ENCODE peak calls at places on chromosomes 3 and 15, in nine cellular contexts. One of them, this sample, is unnamed.

GRCh38 chr15:82064824-82065223 is 19.0 kb upstream of the MEX3B start:
- DNase-seq in H9: no peak
- DNase-seq in progenitor cell of endocrine pancreas: no peak
- DNase-seq in ACHN: no peak
- DNase-seq in stimulated activated CD4-positive, alpha-beta T cell treated with anti-CD3 and anti-CD28 coated beads, Interleukin-4, amount 100 ng/mL, for 24 hours: no peak
- DNase-seq in cardiac muscle cell: peak
- DNase-seq in effector CD4-positive, alpha-beta T cell: no peak
- DNase-seq in H7: no peak
- DNase-seq in GDM1: no peak
- DNase-seq in this sample: no peak

GRCh38 chr3:44074181-44074580 is 167.5 kb upstream of the TOPAZ1 start:
- DNase-seq in H9: no peak
- DNase-seq in progenitor cell of endocrine pancreas: no peak
- DNase-seq in ACHN: no peak
- DNase-seq in stimulated activated CD4-positive, alpha-beta T cell treated with anti-CD3 and anti-CD28 coated beads, Interleukin-4, amount 100 ng/mL, for 24 hours: no peak
- DNase-seq in cardiac muscle cell: no peak
- DNase-seq in effector CD4-positive, alpha-beta T cell: no peak
- DNase-seq in H7: peak
- DNase-seq in GDM1: no peak
- DNase-seq in this sample: no peak

GRCh38 chr3:8579101-8579500 is 65.5 kb downstream of the SSUH2 start:
- DNase-seq in H9: no peak
- DNase-seq in progenitor cell of endocrine pancreas: no peak
- DNase-seq in ACHN: no peak
- DNase-seq in stimulated activated CD4-positive, alpha-beta T cell treated with anti-CD3 and anti-CD28 coated beads, Interleukin-4, amount 100 ng/mL, for 24 hours: no peak
- DNase-seq in cardiac muscle cell: no peak
- DNase-seq in effector CD4-positive, alpha-beta T cell: no peak
- DNase-seq in H7: no peak
- DNase-seq in GDM1: peak
- DNase-seq in this sample: no peak

GRCh38 chr15:60255390-60255789 is 142.4 kb downstream of the ANXA2 start:
- DNase-seq in H9: no peak
- DNase-seq in progenitor cell of endocrine pancreas: no peak
- DNase-seq in ACHN: peak
- DNase-seq in stimulated activated CD4-positive, alpha-beta T cell treated with anti-CD3 and anti-CD28 coated beads, Interleukin-4, amount 100 ng/mL, for 24 hours: peak
- DNase-seq in cardiac muscle cell: no peak
- DNase-seq in effector CD4-positive, alpha-beta T cell: no peak
- DNase-seq in H7: no peak
- DNase-seq in GDM1: no peak
- DNase-seq in this sample: no peak

GRCh38 chr3:126911162-126912026 is 71.5 kb upstream of the PLXNA1 start:
- DNase-seq in H9: peak
- DNase-seq in progenitor cell of endocrine pancreas: no peak
- DNase-seq in ACHN: peak
- DNase-seq in stimulated activated CD4-positive, alpha-beta T cell treated with anti-CD3 and anti-CD28 coated beads, Interleukin-4, amount 100 ng/mL, for 24 hours: peak
- DNase-seq in cardiac muscle cell: peak
- DNase-seq in effector CD4-positive, alpha-beta T cell: peak
- DNase-seq in H7: no peak
- DNase-seq in GDM1: peak
- DNase-seq in this sample: peak

GRCh38 chr15:37931868-37932267 is 2.6 kb upstream of the TMCO5A start:
- DNase-seq in H9: no peak
- DNase-seq in progenitor cell of endocrine pancreas: no peak
- DNase-seq in ACHN: no peak
- DNase-seq in stimulated activated CD4-positive, alpha-beta T cell treated with anti-CD3 and anti-CD28 coated beads, Interleukin-4, amount 100 ng/mL, for 24 hours: no peak
- DNase-seq in cardiac muscle cell: peak
- DNase-seq in effector CD4-positive, alpha-beta T cell: no peak
- DNase-seq in H7: no peak
- DNase-seq in GDM1: no peak
- DNase-seq in this sample: no peak

GRCh38 chr3:139764936-139765335 is 87.2 kb upstream of the NMNAT3 start:
- DNase-seq in H9: no peak
- DNase-seq in progenitor cell of endocrine pancreas: no peak
- DNase-seq in ACHN: peak
- DNase-seq in stimulated activated CD4-positive, alpha-beta T cell treated with anti-CD3 and anti-CD28 coated beads, Interleukin-4, amount 100 ng/mL, for 24 hours: no peak
- DNase-seq in cardiac muscle cell: peak
- DNase-seq in effector CD4-positive, alpha-beta T cell: no peak
- DNase-seq in H7: no peak
- DNase-seq in GDM1: no peak
- DNase-seq in this sample: no peak

GRCh38 chr15:27743078-27743477 is 356.0 kb downstream of the OCA2 start:
- DNase-seq in H9: no peak
- DNase-seq in progenitor cell of endocrine pancreas: no peak
- DNase-seq in ACHN: no peak
- DNase-seq in stimulated activated CD4-positive, alpha-beta T cell treated with anti-CD3 and anti-CD28 coated beads, Interleukin-4, amount 100 ng/mL, for 24 hours: no peak
- DNase-seq in cardiac muscle cell: no peak
- DNase-seq in effector CD4-positive, alpha-beta T cell: no peak
- DNase-seq in H7: no peak
- DNase-seq in GDM1: no peak
- DNase-seq in this sample: no peak

GRCh38 chr3:8492744-8493511 is 8.7 kb upstream of the LMCD1 start:
- DNase-seq in H9: no peak
- DNase-seq in progenitor cell of endocrine pancreas: no peak
- DNase-seq in ACHN: no peak
- DNase-seq in stimulated activated CD4-positive, alpha-beta T cell treated with anti-CD3 and anti-CD28 coated beads, Interleukin-4, amount 100 ng/mL, for 24 hours: no peak
- DNase-seq in cardiac muscle cell: no peak
- DNase-seq in effector CD4-positive, alpha-beta T cell: no peak
- DNase-seq in H7: no peak
- DNase-seq in GDM1: no peak
- DNase-seq in this sample: no peak

GRCh38 chr3:117997201-117998049 is 1037.2 kb downstream of the IGSF11 start:
- DNase-seq in H9: peak
- DNase-seq in progenitor cell of endocrine pancreas: peak
- DNase-seq in ACHN: peak
- DNase-seq in stimulated activated CD4-positive, alpha-beta T cell treated with anti-CD3 and anti-CD28 coated beads, Interleukin-4, amount 100 ng/mL, for 24 hours: peak
- DNase-seq in cardiac muscle cell: peak
- DNase-seq in effector CD4-positive, alpha-beta T cell: peak
- DNase-seq in H7: peak
- DNase-seq in GDM1: peak
- DNase-seq in this sample: peak

GRCh38 chr15:42704492-42704926 is 32.4 kb downstream of the CDAN1 start:
- DNase-seq in H9: peak
- DNase-seq in progenitor cell of endocrine pancreas: peak
- DNase-seq in ACHN: peak
- DNase-seq in stimulated activated CD4-positive, alpha-beta T cell treated with anti-CD3 and anti-CD28 coated beads, Interleukin-4, amount 100 ng/mL, for 24 hours: peak
- DNase-seq in cardiac muscle cell: peak
- DNase-seq in effector CD4-positive, alpha-beta T cell: peak
- DNase-seq in H7: peak
- DNase-seq in GDM1: peak
- DNase-seq in this sample: peak

GRCh38 chr15:35330921-35331320 is 215.0 kb downstream of the DPH6 start:
- DNase-seq in H9: no peak
- DNase-seq in progenitor cell of endocrine pancreas: no peak
- DNase-seq in ACHN: no peak
- DNase-seq in stimulated activated CD4-positive, alpha-beta T cell treated with anti-CD3 and anti-CD28 coated beads, Interleukin-4, amount 100 ng/mL, for 24 hours: no peak
- DNase-seq in cardiac muscle cell: no peak
- DNase-seq in effector CD4-positive, alpha-beta T cell: no peak
- DNase-seq in H7: no peak
- DNase-seq in GDM1: no peak
- DNase-seq in this sample: no peak

GRCh38 chr3:21163961-21164360 is 587.0 kb downstream of the ZNF385D start:
- DNase-seq in H9: no peak
- DNase-seq in progenitor cell of endocrine pancreas: no peak
- DNase-seq in ACHN: no peak
- DNase-seq in stimulated activated CD4-positive, alpha-beta T cell treated with anti-CD3 and anti-CD28 coated beads, Interleukin-4, amount 100 ng/mL, for 24 hours: no peak
- DNase-seq in cardiac muscle cell: no peak
- DNase-seq in effector CD4-positive, alpha-beta T cell: no peak
- DNase-seq in H7: no peak
- DNase-seq in GDM1: no peak
- DNase-seq in this sample: no peak

GRCh38 chr3:194320744-194321243 is 30.3 kb downstream of the CPN2 start:
- DNase-seq in H9: no peak
- DNase-seq in progenitor cell of endocrine pancreas: no peak
- DNase-seq in ACHN: no peak
- DNase-seq in stimulated activated CD4-positive, alpha-beta T cell treated with anti-CD3 and anti-CD28 coated beads, Interleukin-4, amount 100 ng/mL, for 24 hours: no peak
- DNase-seq in cardiac muscle cell: no peak
- DNase-seq in effector CD4-positive, alpha-beta T cell: no peak
- DNase-seq in H7: no peak
- DNase-seq in GDM1: no peak
- DNase-seq in this sample: no peak

GRCh38 chr3:49998326-49998725 is 58.4 kb downstream of the RBM6 start:
- DNase-seq in H9: no peak
- DNase-seq in progenitor cell of endocrine pancreas: no peak
- DNase-seq in ACHN: no peak
- DNase-seq in stimulated activated CD4-positive, alpha-beta T cell treated with anti-CD3 and anti-CD28 coated beads, Interleukin-4, amount 100 ng/mL, for 24 hours: no peak
- DNase-seq in cardiac muscle cell: peak
- DNase-seq in effector CD4-positive, alpha-beta T cell: no peak
- DNase-seq in H7: no peak
- DNase-seq in GDM1: no peak
- DNase-seq in this sample: no peak

GRCh38 chr3:101591071-101591470 is 17.1 kb downstream of the PCNP start:
- DNase-seq in H9: no peak
- DNase-seq in progenitor cell of endocrine pancreas: no peak
- DNase-seq in ACHN: no peak
- DNase-seq in stimulated activated CD4-positive, alpha-beta T cell treated with anti-CD3 and anti-CD28 coated beads, Interleukin-4, amount 100 ng/mL, for 24 hours: no peak
- DNase-seq in cardiac muscle cell: no peak
- DNase-seq in effector CD4-positive, alpha-beta T cell: no peak
- DNase-seq in H7: no peak
- DNase-seq in GDM1: no peak
- DNase-seq in this sample: no peak

GRCh38 chr3:126501054-126501453 is 16.5 kb downstream of the UROC1 start:
- DNase-seq in H9: no peak
- DNase-seq in progenitor cell of endocrine pancreas: no peak
- DNase-seq in ACHN: no peak
- DNase-seq in stimulated activated CD4-positive, alpha-beta T cell treated with anti-CD3 and anti-CD28 coated beads, Interleukin-4, amount 100 ng/mL, for 24 hours: no peak
- DNase-seq in cardiac muscle cell: no peak
- DNase-seq in effector CD4-positive, alpha-beta T cell: no peak
- DNase-seq in H7: peak
- DNase-seq in GDM1: no peak
- DNase-seq in this sample: no peak

GRCh38 chr15:35444557-35445204 is 101.3 kb downstream of the DPH6 start:
- DNase-seq in H9: no peak
- DNase-seq in progenitor cell of endocrine pancreas: no peak
- DNase-seq in ACHN: peak
- DNase-seq in stimulated activated CD4-positive, alpha-beta T cell treated with anti-CD3 and anti-CD28 coated beads, Interleukin-4, amount 100 ng/mL, for 24 hours: no peak
- DNase-seq in cardiac muscle cell: peak
- DNase-seq in effector CD4-positive, alpha-beta T cell: no peak
- DNase-seq in H7: peak
- DNase-seq in GDM1: no peak
- DNase-seq in this sample: no peak

GRCh38 chr3:53495518-53496501 is 1.4 kb downstream of the CACNA1D start:
- DNase-seq in H9: peak
- DNase-seq in progenitor cell of endocrine pancreas: peak
- DNase-seq in ACHN: no peak
- DNase-seq in stimulated activated CD4-positive, alpha-beta T cell treated with anti-CD3 and anti-CD28 coated beads, Interleukin-4, amount 100 ng/mL, for 24 hours: no peak
- DNase-seq in cardiac muscle cell: no peak
- DNase-seq in effector CD4-positive, alpha-beta T cell: no peak
- DNase-seq in H7: peak
- DNase-seq in GDM1: no peak
- DNase-seq in this sample: no peak

GRCh38 chr3:160780246-160780645 is 24.2 kb downstream of the PPM1L start:
- DNase-seq in H9: no peak
- DNase-seq in progenitor cell of endocrine pancreas: no peak
- DNase-seq in ACHN: no peak
- DNase-seq in stimulated activated CD4-positive, alpha-beta T cell treated with anti-CD3 and anti-CD28 coated beads, Interleukin-4, amount 100 ng/mL, for 24 hours: no peak
- DNase-seq in cardiac muscle cell: no peak
- DNase-seq in effector CD4-positive, alpha-beta T cell: no peak
- DNase-seq in H7: no peak
- DNase-seq in GDM1: no peak
- DNase-seq in this sample: no peak

GRCh38 chr15:33660151-33660550 is 308.1 kb upstream of the CHRM5 start:
- DNase-seq in H9: no peak
- DNase-seq in progenitor cell of endocrine pancreas: no peak
- DNase-seq in ACHN: no peak
- DNase-seq in stimulated activated CD4-positive, alpha-beta T cell treated with anti-CD3 and anti-CD28 coated beads, Interleukin-4, amount 100 ng/mL, for 24 hours: no peak
- DNase-seq in cardiac muscle cell: no peak
- DNase-seq in effector CD4-positive, alpha-beta T cell: no peak
- DNase-seq in H7: no peak
- DNase-seq in GDM1: no peak
- DNase-seq in this sample: no peak

GRCh38 chr3:69504232-69504631 is 118.3 kb upstream of the FRMD4B start:
- DNase-seq in H9: no peak
- DNase-seq in progenitor cell of endocrine pancreas: no peak
- DNase-seq in ACHN: no peak
- DNase-seq in stimulated activated CD4-positive, alpha-beta T cell treated with anti-CD3 and anti-CD28 coated beads, Interleukin-4, amount 100 ng/mL, for 24 hours: no peak
- DNase-seq in cardiac muscle cell: peak
- DNase-seq in effector CD4-positive, alpha-beta T cell: no peak
- DNase-seq in H7: no peak
- DNase-seq in GDM1: no peak
- DNase-seq in this sample: no peak

GRCh38 chr3:160564205-160564922 is 1.0 kb downstream of the KPNA4 start:
- DNase-seq in H9: no peak
- DNase-seq in progenitor cell of endocrine pancreas: no peak
- DNase-seq in ACHN: peak
- DNase-seq in stimulated activated CD4-positive, alpha-beta T cell treated with anti-CD3 and anti-CD28 coated beads, Interleukin-4, amount 100 ng/mL, for 24 hours: no peak
- DNase-seq in cardiac muscle cell: peak
- DNase-seq in effector CD4-positive, alpha-beta T cell: peak
- DNase-seq in H7: peak
- DNase-seq in GDM1: no peak
- DNase-seq in this sample: no peak

GRCh38 chr3:168220609-168221008 is 124.9 kb upstream of the GOLIM4 start:
- DNase-seq in H9: no peak
- DNase-seq in progenitor cell of endocrine pancreas: no peak
- DNase-seq in ACHN: no peak
- DNase-seq in stimulated activated CD4-positive, alpha-beta T cell treated with anti-CD3 and anti-CD28 coated beads, Interleukin-4, amount 100 ng/mL, for 24 hours: no peak
- DNase-seq in cardiac muscle cell: no peak
- DNase-seq in effector CD4-positive, alpha-beta T cell: no peak
- DNase-seq in H7: no peak
- DNase-seq in GDM1: no peak
- DNase-seq in this sample: no peak

GRCh38 chr3:182909318-182910040 is 70.9 kb downstream of the DCUN1D1 start:
- DNase-seq in H9: no peak
- DNase-seq in progenitor cell of endocrine pancreas: no peak
- DNase-seq in ACHN: peak
- DNase-seq in stimulated activated CD4-positive, alpha-beta T cell treated with anti-CD3 and anti-CD28 coated beads, Interleukin-4, amount 100 ng/mL, for 24 hours: no peak
- DNase-seq in cardiac muscle cell: peak
- DNase-seq in effector CD4-positive, alpha-beta T cell: no peak
- DNase-seq in H7: peak
- DNase-seq in GDM1: no peak
- DNase-seq in this sample: no peak

GRCh38 chr15:46091860-46092450 is 457.1 kb downstream of the SQOR start:
- DNase-seq in H9: peak
- DNase-seq in progenitor cell of endocrine pancreas: no peak
- DNase-seq in ACHN: peak
- DNase-seq in stimulated activated CD4-positive, alpha-beta T cell treated with anti-CD3 and anti-CD28 coated beads, Interleukin-4, amount 100 ng/mL, for 24 hours: no peak
- DNase-seq in cardiac muscle cell: peak
- DNase-seq in effector CD4-positive, alpha-beta T cell: no peak
- DNase-seq in H7: peak
- DNase-seq in GDM1: no peak
- DNase-seq in this sample: no peak

GRCh38 chr3:8938021-8938420 is 25.3 kb downstream of the RAD18 start:
- DNase-seq in H9: no peak
- DNase-seq in progenitor cell of endocrine pancreas: no peak
- DNase-seq in ACHN: peak
- DNase-seq in stimulated activated CD4-positive, alpha-beta T cell treated with anti-CD3 and anti-CD28 coated beads, Interleukin-4, amount 100 ng/mL, for 24 hours: no peak
- DNase-seq in cardiac muscle cell: peak
- DNase-seq in effector CD4-positive, alpha-beta T cell: no peak
- DNase-seq in H7: no peak
- DNase-seq in GDM1: no peak
- DNase-seq in this sample: no peak

GRCh38 chr15:85745525-85745924 is 49.2 kb downstream of the KLHL25 start:
- DNase-seq in H9: no peak
- DNase-seq in progenitor cell of endocrine pancreas: no peak
- DNase-seq in ACHN: no peak
- DNase-seq in stimulated activated CD4-positive, alpha-beta T cell treated with anti-CD3 and anti-CD28 coated beads, Interleukin-4, amount 100 ng/mL, for 24 hours: no peak
- DNase-seq in cardiac muscle cell: no peak
- DNase-seq in effector CD4-positive, alpha-beta T cell: no peak
- DNase-seq in H7: peak
- DNase-seq in GDM1: no peak
- DNase-seq in this sample: no peak